ENCODE peak calls at places on chromosomes 7 and 10, in five cellular contexts. V is tibial artery; P is transverse colon; B is activated CD8-positive, alpha-beta memory T cell treated with anti-CD3 and anti-CD28 coated beads for 24 hours; U is AG08395. J is an unnamed sample.

GRCh38 chr10:99435986-99436633 is 5.7 kb upstream of the GOT1 start:
- DNase-seq in V (no peak), P (no peak), B (no peak), U (peak; percentile 45), J (no peak)

GRCh38 chr10:51698473-51699063 is 827 bp downstream of the CSTF2T start:
- DNase-seq in V (no peak), P (no peak), B (no peak), U (no peak), J (no peak)

GRCh38 chr7:94562525-94562924 is 52.9 kb downstream of the CASD1 start:
- DNase-seq in V (no peak), P (no peak), B (no peak), U (no peak), J (no peak)

GRCh38 chr7:149144996-149145850 is 2.0 kb upstream of the ZNF398 start:
- DNase-seq in V (no peak), P (no peak), B (no peak), U (no peak), J (no peak)

GRCh38 chr7:116633131-116633988 is 38.6 kb upstream of the MET start:
- DNase-seq in V (peak; percentile 38), P (no peak), B (no peak), U (peak; percentile 35), J (no peak)

GRCh38 chr10:103502849-103503660 is 9.6 kb downstream of the NEURL1 start:
- DNase-seq in V (no peak), P (no peak), B (no peak), U (no peak), J (no peak)

GRCh38 chr7:96250776-96251361 is 71.0 kb downstream of the SLC25A13 start:
- DNase-seq in V (no peak), P (no peak), B (no peak), U (no peak), J (no peak)

GRCh38 chr7:9939171-9939570 is 1034.5 kb upstream of the PHF14 start:
- DNase-seq in V (no peak), P (no peak), B (no peak), U (no peak), J (no peak)

GRCh38 chr10:53843691-53844362 is 957.2 kb downstream of the PCDH15 start:
- DNase-seq in V (peak; percentile 28), P (no peak), B (no peak), U (no peak), J (no peak)

GRCh38 chr7:27349621-27350020 is 107.0 kb downstream of the EVX1 start:
- DNase-seq in V (no peak), P (no peak), B (no peak), U (no peak), J (no peak)

GRCh38 chr10:91410638-91411367 is 659 bp downstream of the HECTD2 start:
- DNase-seq in V (peak; percentile 34), P (no peak), B (peak; percentile 74), U (peak; percentile 38), J (no peak)

GRCh38 chr7:22142593-22142992 is 196.9 kb upstream of the CDCA7L start:
- DNase-seq in V (no peak), P (no peak), B (no peak), U (no peak), J (no peak)

GRCh38 chr7:123916240-123916724 is 8.8 kb upstream of the SPAM1 start:
- DNase-seq in V (no peak), P (peak; percentile 33), B (no peak), U (no peak), J (no peak)

GRCh38 chr10:6482737-6483362 is 97.2 kb downstream of the PRKCQ start:
- DNase-seq in V (no peak), P (no peak), B (no peak), U (no peak), J (no peak)

GRCh38 chr10:117680611-117681010 is 138.1 kb downstream of the EMX2 start:
- DNase-seq in V (no peak), P (no peak), B (no peak), U (no peak), J (no peak)

GRCh38 chr10:35633006-35633980 is 8.8 kb downstream of the FZD8 start:
- DNase-seq in V (no peak), P (no peak), B (no peak), U (no peak), J (no peak)

GRCh38 chr7:29422829-29423228 is 140.8 kb upstream of the PRR15 start:
- DNase-seq in V (no peak), P (no peak), B (no peak), U (no peak), J (no peak)

GRCh38 chr7:28065721-28066285 is 114.8 kb downstream of the JAZF1 start:
- DNase-seq in V (no peak), P (no peak), B (no peak), U (no peak), J (no peak)

GRCh38 chr10:120975072-120975910 is 124.1 kb downstream of the WDR11 start:
- DNase-seq in V (no peak), P (no peak), B (no peak), U (no peak), J (no peak)

GRCh38 chr10:96512524-96512991 is 1.2 kb downstream of the TLL2 start:
- DNase-seq in V (no peak), P (peak; percentile 27), B (peak; percentile 63), U (no peak), J (peak; percentile 67)

GRCh38 chr7:107660381-107661080 is at the start of gene SLC26A4:
- DNase-seq in V (no peak), P (no peak), B (peak; percentile 71), U (no peak), J (peak; percentile 54)

GRCh38 chr7:100855515-100855914 is 3.0 kb downstream of the SLC12A9 start:
- DNase-seq in V (no peak), P (no peak), B (no peak), U (no peak), J (no peak)

GRCh38 chr7:42768037-42768436 is 143.8 kb downstream of the C7orf25 start:
- DNase-seq in V (no peak), P (no peak), B (no peak), U (no peak), J (no peak)

GRCh38 chr7:148747274-148747673 is 48.6 kb downstream of the CUL1 start:
- DNase-seq in V (no peak), P (no peak), B (no peak), U (no peak), J (no peak)

GRCh38 chr7:148915211-148915610 is 31.1 kb upstream of the EZH2 start:
- DNase-seq in V (no peak), P (no peak), B (peak; percentile 67), U (no peak), J (no peak)

GRCh38 chr10:131475803-131476202 is 164.3 kb upstream of the TCERG1L start:
- DNase-seq in V (no peak), P (no peak), B (no peak), U (no peak), J (no peak)

GRCh38 chr10:76962851-76963250 is 674.8 kb downstream of the KCNMA1 start:
- DNase-seq in V (no peak), P (no peak), B (no peak), U (peak; percentile 74), J (no peak)

GRCh38 chr7:47477191-47478016 is 104.5 kb downstream of the TNS3 start:
- DNase-seq in V (no peak), P (no peak), B (no peak), U (no peak), J (no peak)

GRCh38 chr7:89623018-89623672 is 531.1 kb upstream of the STEAP1 start:
- DNase-seq in V (no peak), P (no peak), B (no peak), U (peak; percentile 45), J (no peak)

GRCh38 chr7:40918701-40919271 is 784.0 kb downstream of the SUGCT start:
- DNase-seq in V (no peak), P (no peak), B (no peak), U (peak; percentile 76), J (no peak)

GRCh38 chr7:92425311-92425947 is 21.9 kb upstream of the GATAD1 start:
- DNase-seq in V (no peak), P (peak; percentile 22), B (no peak), U (no peak), J (no peak)

GRCh38 chr10:97686301-97686961 is 610 bp downstream of the AVPI1 start:
- DNase-seq in V (no peak), P (no peak), B (peak; percentile 62), U (no peak), J (no peak)

GRCh38 chr10:101905241-101905640 is 61.6 kb upstream of the KCNIP2 start:
- DNase-seq in V (no peak), P (no peak), B (no peak), U (no peak), J (no peak)

GRCh38 chr10:79027147-79028055 is 41.4 kb upstream of the ZMIZ1 start:
- DNase-seq in V (peak; percentile 2), P (no peak), B (peak; percentile 77), U (no peak), J (no peak)